ENCODE peak calls at places on chromosomes 5 and 9, in five cellular contexts. One of them, this sample, is unnamed.

GRCh38 chr5:140041492-140042421 is 1.3 kb downstream of the NRG2 start:
- DNase-seq in stomach: peak; percentile 66
- DNase-seq in HepG2: no peak
- DNase-seq in K562: no peak
- DNase-seq in SK-N-SH: peak; percentile 83
- DNase-seq in this sample: no peak

GRCh38 chr5:50440651-50441478 is at the start of gene EMB:
- DNase-seq in stomach: peak; percentile 66
- DNase-seq in HepG2: no peak
- DNase-seq in K562: no peak
- DNase-seq in SK-N-SH: peak; percentile 77
- DNase-seq in this sample: no peak

GRCh38 chr5:160348080-160348479 is 22.3 kb downstream of the C1QTNF2 start:
- DNase-seq in stomach: no peak
- DNase-seq in HepG2: no peak
- DNase-seq in K562: peak; percentile 55
- DNase-seq in SK-N-SH: no peak
- DNase-seq in this sample: no peak

GRCh38 chr9:124251188-124251587 is 6.6 kb upstream of the NEK6 start:
- DNase-seq in stomach: no peak
- DNase-seq in HepG2: no peak
- DNase-seq in K562: no peak
- DNase-seq in SK-N-SH: no peak
- DNase-seq in this sample: no peak

GRCh38 chr5:142091922-142092321 is 16.7 kb upstream of the NDFIP1 start:
- DNase-seq in stomach: no peak
- DNase-seq in HepG2: no peak
- DNase-seq in K562: no peak
- DNase-seq in SK-N-SH: no peak
- DNase-seq in this sample: no peak

GRCh38 chr5:168334161-168335094 is 43.0 kb downstream of the WWC1 start:
- DNase-seq in stomach: no peak
- DNase-seq in HepG2: no peak
- DNase-seq in K562: no peak
- DNase-seq in SK-N-SH: no peak
- DNase-seq in this sample: no peak

GRCh38 chr9:6080154-6080716 is 64.8 kb upstream of the RANBP6 start:
- DNase-seq in stomach: peak; percentile 86
- DNase-seq in HepG2: peak; percentile 83
- DNase-seq in K562: peak; percentile 85
- DNase-seq in SK-N-SH: peak; percentile 75
- DNase-seq in this sample: peak; percentile 95

GRCh38 chr5:68421667-68422220 is 206.2 kb downstream of the PIK3R1 start:
- DNase-seq in stomach: no peak
- DNase-seq in HepG2: no peak
- DNase-seq in K562: no peak
- DNase-seq in SK-N-SH: no peak
- DNase-seq in this sample: no peak

GRCh38 chr9:134445000-134445399 is 118.7 kb downstream of the RXRA start:
- DNase-seq in stomach: no peak
- DNase-seq in HepG2: no peak
- DNase-seq in K562: no peak
- DNase-seq in SK-N-SH: no peak
- DNase-seq in this sample: no peak

GRCh38 chr5:17432571-17432970 is 65.5 kb upstream of the TAF11L2 start:
- DNase-seq in stomach: no peak
- DNase-seq in HepG2: no peak
- DNase-seq in K562: no peak
- DNase-seq in SK-N-SH: no peak
- DNase-seq in this sample: no peak

GRCh38 chr9:23733495-23734078 is 92.5 kb downstream of the ELAVL2 start:
- DNase-seq in stomach: no peak
- DNase-seq in HepG2: no peak
- DNase-seq in K562: no peak
- DNase-seq in SK-N-SH: no peak
- DNase-seq in this sample: no peak

DNA sequence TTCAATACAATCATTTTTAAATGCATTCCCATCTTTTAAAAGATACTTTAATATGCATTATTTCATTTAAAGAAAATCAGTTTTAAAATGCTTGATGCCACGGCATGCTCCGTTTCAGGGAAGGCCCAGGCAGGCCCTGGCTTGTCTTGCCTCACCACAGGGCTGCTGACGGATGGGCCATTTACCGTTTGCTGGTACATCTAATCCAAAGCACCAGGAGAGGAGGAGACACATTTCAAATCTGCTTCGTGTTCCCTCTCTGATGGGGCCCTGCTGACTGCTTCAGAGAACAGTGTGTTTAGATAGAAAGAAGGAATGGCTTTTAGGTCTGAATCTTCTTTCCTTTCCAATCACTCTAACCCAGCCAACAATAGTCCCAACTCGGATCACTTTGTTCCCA is 185.2 kb downstream of the DCP2 start:
- DNase-seq in stomach: no peak
- DNase-seq in HepG2: no peak
- DNase-seq in K562: no peak
- DNase-seq in SK-N-SH: no peak
- DNase-seq in this sample: no peak
- TF ChIP-seq POLR2AphosphoS5 in stomach: peak; percentile 34
- TF ChIP-seq POLR2AphosphoS5 in HepG2: no peak
- TF ChIP-seq POLR2AphosphoS5 in K562: no peak
- TF ChIP-seq POLR2AphosphoS5 in SK-N-SH: no peak
- TF ChIP-seq POLR2AphosphoS5 in this sample: no peak

GRCh38 chr9:93298498-93299417 is 114.8 kb downstream of the WNK2 start:
- DNase-seq in stomach: no peak
- DNase-seq in HepG2: peak; percentile 86
- DNase-seq in K562: no peak
- DNase-seq in SK-N-SH: peak; percentile 34
- DNase-seq in this sample: peak; percentile 75

GRCh38 chr9:93299418-93300174 is 115.7 kb downstream of the WNK2 start:
- DNase-seq in stomach: no peak
- DNase-seq in HepG2: peak; percentile 93
- DNase-seq in K562: no peak
- DNase-seq in SK-N-SH: peak; percentile 32
- DNase-seq in this sample: peak; percentile 82

GRCh38 chr9:93296889-93297480 is 113.0 kb downstream of the WNK2 start:
- DNase-seq in stomach: no peak
- DNase-seq in HepG2: no peak
- DNase-seq in K562: no peak
- DNase-seq in SK-N-SH: peak; percentile 27
- DNase-seq in this sample: peak; percentile 42

GRCh38 chr9:93300175-93300572 is 116.2 kb downstream of the WNK2 start:
- DNase-seq in stomach: no peak
- DNase-seq in HepG2: no peak
- DNase-seq in K562: no peak
- DNase-seq in SK-N-SH: peak; percentile 13
- DNase-seq in this sample: peak; percentile 84

DNA sequence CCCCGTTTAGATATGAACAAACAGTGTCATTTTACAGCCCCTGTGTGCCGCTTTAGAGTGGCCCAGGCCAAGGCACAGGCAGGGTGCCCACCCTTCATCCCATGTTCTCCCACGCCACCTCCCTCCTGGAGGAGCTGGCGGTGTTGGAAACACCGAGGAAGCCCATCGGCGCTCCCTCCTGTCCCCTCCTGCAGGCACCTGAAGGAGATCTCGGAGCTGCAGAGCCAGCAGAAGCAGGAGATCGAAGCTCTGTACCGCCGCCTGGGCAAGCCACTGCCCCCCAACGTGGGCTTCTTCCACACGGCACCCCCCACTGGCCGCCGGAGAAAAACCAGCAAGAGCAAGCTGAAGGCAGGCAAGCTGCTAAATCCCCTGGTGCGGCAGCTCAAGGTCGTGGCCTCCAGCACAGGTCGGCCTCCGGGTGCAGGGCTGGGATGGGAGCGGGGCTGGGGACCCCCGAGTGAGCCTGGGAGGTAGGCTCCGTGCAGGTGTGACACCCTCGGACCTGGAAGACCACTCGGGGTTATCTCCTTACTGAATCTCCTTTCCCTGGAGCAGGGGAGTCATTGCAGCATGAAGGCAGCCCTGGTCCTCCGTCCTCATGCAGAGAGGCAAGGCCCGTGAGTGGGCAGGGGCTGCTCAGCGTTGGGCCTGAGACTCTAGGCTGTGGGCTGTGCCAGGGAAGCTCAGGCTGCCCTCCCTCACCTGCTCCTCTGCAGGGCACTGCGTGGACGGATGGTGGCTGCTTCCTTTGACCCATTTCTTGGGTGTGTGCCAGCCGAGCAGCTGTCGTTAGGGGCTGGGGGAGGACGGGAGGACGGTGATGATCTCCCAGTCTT is 113.9 kb downstream of the WNK2 start:
- DNase-seq in stomach: no peak
- DNase-seq in HepG2: no peak
- DNase-seq in K562: no peak
- DNase-seq in SK-N-SH: peak; percentile 39
- DNase-seq in this sample: peak; percentile 91
- H3K4me1 ChIP-seq in stomach: peaks cover 11% of the 10 kb centered on the region
- H3K4me1 ChIP-seq in HepG2: peaks cover 83% of the 10 kb centered on the region
- H3K4me1 ChIP-seq in K562: peaks cover 18% of the 10 kb centered on the region
- H3K4me1 ChIP-seq in SK-N-SH: peaks cover 13% of the 10 kb centered on the region
- H3K4me1 ChIP-seq in this sample: no peaks in the 10 kb centered on the region

GRCh38 chr9:86355814-86356213 is 1.6 kb upstream of the TUT7 start:
- DNase-seq in stomach: no peak
- DNase-seq in HepG2: no peak
- DNase-seq in K562: peak; percentile 16
- DNase-seq in SK-N-SH: no peak
- DNase-seq in this sample: no peak
- TF ChIP-seq CTCF in stomach: no peak
- TF ChIP-seq CTCF in HepG2: no peak
- TF ChIP-seq CTCF in K562: no peak
- TF ChIP-seq CTCF in SK-N-SH: no peak
- TF ChIP-seq CTCF in this sample: no peak

DNA sequence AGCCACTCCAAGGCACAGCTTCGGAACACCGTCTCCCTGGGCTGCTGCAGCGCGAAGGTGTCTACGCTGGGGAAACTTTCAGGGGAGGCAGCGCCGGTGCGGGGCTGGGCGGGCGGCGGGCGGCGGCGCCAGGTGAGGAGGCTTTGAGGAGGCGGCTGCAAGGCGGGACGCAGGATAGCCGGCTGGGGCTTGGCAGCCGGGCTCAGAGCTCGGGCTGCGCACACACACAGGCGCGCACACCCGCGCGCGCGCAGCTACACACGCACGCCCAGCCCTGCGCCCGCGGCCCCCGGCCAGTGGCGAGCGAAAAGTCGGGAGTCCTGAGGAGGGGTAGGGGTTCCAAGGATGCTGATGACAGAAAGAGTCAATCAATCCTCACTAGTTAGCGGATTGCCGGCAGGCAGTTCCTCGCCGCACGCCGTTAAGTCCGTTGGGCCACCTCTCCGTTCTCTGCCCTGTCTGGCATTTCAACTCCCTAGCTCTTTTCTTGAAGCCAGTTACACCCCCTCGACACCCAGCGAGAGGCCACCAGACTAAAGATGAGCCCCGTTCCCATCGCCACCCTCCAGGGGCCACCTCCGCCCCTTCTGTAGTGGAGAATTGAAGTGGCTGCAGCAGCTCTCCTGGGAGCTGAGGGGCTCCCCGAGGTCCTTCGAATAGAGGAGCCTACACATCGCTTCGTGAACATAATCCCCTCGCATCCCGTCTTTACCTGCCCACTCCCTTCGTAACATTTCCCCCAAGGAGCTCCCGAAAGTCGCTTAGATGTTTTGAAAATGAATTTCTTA is 1640.3 kb upstream of the C9orf72 start:
- DNase-seq in stomach: peak; percentile 34
- DNase-seq in HepG2: no peak
- DNase-seq in K562: no peak
- DNase-seq in SK-N-SH: peak; percentile 77
- DNase-seq in this sample: no peak
- TF ChIP-seq POLR2AphosphoS5 in stomach: no peak
- TF ChIP-seq POLR2AphosphoS5 in HepG2: no peak
- TF ChIP-seq POLR2AphosphoS5 in K562: no peak
- TF ChIP-seq POLR2AphosphoS5 in SK-N-SH: no peak
- TF ChIP-seq POLR2AphosphoS5 in this sample: no peak

GRCh38 chr9:687034-687785 is 154.3 kb upstream of the DMRT1 start:
- DNase-seq in stomach: no peak
- DNase-seq in HepG2: no peak
- DNase-seq in K562: no peak
- DNase-seq in SK-N-SH: no peak
- DNase-seq in this sample: peak; percentile 83

GRCh38 chr9:684055-684949 is 157.2 kb upstream of the DMRT1 start:
- DNase-seq in stomach: no peak
- DNase-seq in HepG2: no peak
- DNase-seq in K562: no peak
- DNase-seq in SK-N-SH: no peak
- DNase-seq in this sample: peak; percentile 42

GRCh38 chr9:687994-688393 is 153.5 kb upstream of the DMRT1 start:
- DNase-seq in stomach: no peak
- DNase-seq in HepG2: no peak
- DNase-seq in K562: no peak
- DNase-seq in SK-N-SH: no peak
- DNase-seq in this sample: peak; percentile 77

GRCh38 chr9:684950-685340 is 156.6 kb upstream of the DMRT1 start:
- DNase-seq in stomach: no peak
- DNase-seq in HepG2: peak; percentile 59
- DNase-seq in K562: no peak
- DNase-seq in SK-N-SH: no peak
- DNase-seq in this sample: peak; percentile 29

DNA sequence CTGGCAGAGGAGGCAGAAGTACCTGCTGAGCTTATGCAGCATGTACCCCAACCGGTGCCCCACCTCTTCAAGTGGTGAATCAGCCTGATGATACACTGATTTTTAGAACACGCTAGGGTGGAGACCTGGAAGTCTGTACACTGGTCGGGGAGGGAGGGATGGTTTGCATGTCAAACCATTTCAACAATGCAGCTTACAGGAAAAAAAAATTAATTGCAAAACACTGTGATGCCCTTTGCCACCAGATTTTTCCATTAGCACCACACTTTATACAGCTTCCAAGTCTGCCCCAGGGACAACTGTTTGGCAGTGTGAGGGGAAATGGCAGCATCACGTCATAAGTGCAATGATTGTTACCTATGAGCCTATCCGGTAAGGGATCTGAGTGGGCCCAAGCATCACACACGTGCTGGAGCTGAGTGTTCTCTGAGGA is 155.1 kb upstream of the DMRT1 start:
- DNase-seq in stomach: no peak
- DNase-seq in HepG2: no peak
- DNase-seq in K562: no peak
- DNase-seq in SK-N-SH: no peak
- DNase-seq in this sample: peak; percentile 91
- H3K4me1 ChIP-seq in stomach: peaks cover 13% of the 10 kb centered on the region
- H3K4me1 ChIP-seq in HepG2: peaks cover 78% of the 10 kb centered on the region
- H3K4me1 ChIP-seq in K562: no peaks in the 10 kb centered on the region
- H3K4me1 ChIP-seq in SK-N-SH: no peaks in the 10 kb centered on the region
- H3K4me1 ChIP-seq in this sample: peaks cover 48% of the 10 kb centered on the region

GRCh38 chr5:118793091-118793490 is 195.3 kb downstream of the DTWD2 start:
- DNase-seq in stomach: no peak
- DNase-seq in HepG2: no peak
- DNase-seq in K562: no peak
- DNase-seq in SK-N-SH: peak; percentile 20
- DNase-seq in this sample: no peak

GRCh38 chr5:118793652-118794051 is 194.7 kb downstream of the DTWD2 start:
- DNase-seq in stomach: no peak
- DNase-seq in HepG2: no peak
- DNase-seq in K562: no peak
- DNase-seq in SK-N-SH: no peak
- DNase-seq in this sample: no peak

GRCh38 chr5:118788351-118788750 is 200.0 kb downstream of the DTWD2 start:
- DNase-seq in stomach: no peak
- DNase-seq in HepG2: no peak
- DNase-seq in K562: no peak
- DNase-seq in SK-N-SH: no peak
- DNase-seq in this sample: no peak

GRCh38 chr5:118794281-118794680 is 194.1 kb downstream of the DTWD2 start:
- DNase-seq in stomach: no peak
- DNase-seq in HepG2: no peak
- DNase-seq in K562: no peak
- DNase-seq in SK-N-SH: no peak
- DNase-seq in this sample: no peak

GRCh38 chr5:118791986-118792734 is 196.2 kb downstream of the DTWD2 start:
- DNase-seq in stomach: peak; percentile 30
- DNase-seq in HepG2: peak; percentile 54
- DNase-seq in K562: peak; percentile 50
- DNase-seq in SK-N-SH: peak; percentile 46
- DNase-seq in this sample: no peak
- TF ChIP-seq CTCF in stomach: peak; percentile 77
- TF ChIP-seq CTCF in HepG2: peak; percentile 74
- TF ChIP-seq CTCF in K562: peak; percentile 80
- TF ChIP-seq CTCF in SK-N-SH: peak; percentile 83
- TF ChIP-seq CTCF in this sample: peak; percentile 82

This sample was measured in esophagus muscularis mucosa.